ENCODE peak calls at places on chromosome 16, in five cellular contexts. One of them, this sample, is unnamed.

GRCh38 chr16:75460441-75460840 is 4.0 kb downstream of the TMEM170A start:
- DNase-seq in GM12878: no peak
- DNase-seq in A549: no peak
- DNase-seq in SK-N-SH: no peak
- DNase-seq in K562: no peak
- DNase-seq in this sample: no peak

GRCh38 chr16:47574091-47575054 is 113.2 kb downstream of the PHKB start:
- DNase-seq in GM12878: peak; percentile 39
- DNase-seq in A549: no peak
- DNase-seq in SK-N-SH: no peak
- DNase-seq in K562: no peak
- DNase-seq in this sample: peak; percentile 49

GRCh38 chr16:17277981-17278381 is 192.8 kb downstream of the XYLT1 start:
- DNase-seq in GM12878: no peak
- DNase-seq in A549: peak; percentile 22
- DNase-seq in SK-N-SH: no peak
- DNase-seq in K562: peak; percentile 22
- DNase-seq in this sample: peak; percentile 7

GRCh38 chr16:24152826-24153225 is 103.3 kb upstream of the CACNG3 start:
- DNase-seq in GM12878: no peak
- DNase-seq in A549: no peak
- DNase-seq in SK-N-SH: no peak
- DNase-seq in K562: no peak
- DNase-seq in this sample: no peak

GRCh38 chr16:30063893-30064745 is 1.4 kb upstream of the ALDOA start:
- DNase-seq in GM12878: peak; percentile 53
- DNase-seq in A549: peak; percentile 79
- DNase-seq in SK-N-SH: peak; percentile 76
- DNase-seq in K562: peak; percentile 81
- DNase-seq in this sample: peak; percentile 37

GRCh38 chr16:77322757-77323156 is 112.1 kb downstream of the ADAMTS18 start:
- DNase-seq in GM12878: no peak
- DNase-seq in A549: no peak
- DNase-seq in SK-N-SH: no peak
- DNase-seq in K562: no peak
- DNase-seq in this sample: no peak

GRCh38 chr16:24514096-24514495 is 25.3 kb upstream of the RBBP6 start:
- DNase-seq in GM12878: no peak
- DNase-seq in A549: no peak
- DNase-seq in SK-N-SH: no peak
- DNase-seq in K562: no peak
- DNase-seq in this sample: no peak

GRCh38 chr16:52603015-52603414 is 56.1 kb upstream of the TOX3 start:
- DNase-seq in GM12878: no peak
- DNase-seq in A549: no peak
- DNase-seq in SK-N-SH: no peak
- DNase-seq in K562: no peak
- DNase-seq in this sample: no peak

GRCh38 chr16:3459401-3460090 is 16.1 kb downstream of the NAA60 start:
- DNase-seq in GM12878: no peak
- DNase-seq in A549: no peak
- DNase-seq in SK-N-SH: no peak
- DNase-seq in K562: peak; percentile 72
- DNase-seq in this sample: peak; percentile 29

GRCh38 chr16:566475-567361 is at the start of gene NHLRC4:
- DNase-seq in GM12878: no peak
- DNase-seq in A549: no peak
- DNase-seq in SK-N-SH: peak; percentile 80
- DNase-seq in K562: peak; percentile 93
- DNase-seq in this sample: peak; percentile 54

GRCh38 chr16:83400234-83400633 is 407.5 kb upstream of the HSBP1 start:
- DNase-seq in GM12878: no peak
- DNase-seq in A549: no peak
- DNase-seq in SK-N-SH: no peak
- DNase-seq in K562: no peak
- DNase-seq in this sample: no peak

GRCh38 chr16:82368041-82368440 is 198.0 kb upstream of the MPHOSPH6 start:
- DNase-seq in GM12878: no peak
- DNase-seq in A549: peak; percentile 32
- DNase-seq in SK-N-SH: peak; percentile 61
- DNase-seq in K562: peak; percentile 25
- DNase-seq in this sample: peak; percentile 32

GRCh38 chr16:60929-61878 is 7.6 kb downstream of the SNRNP25 start:
- DNase-seq in GM12878: no peak
- DNase-seq in A549: no peak
- DNase-seq in SK-N-SH: no peak
- DNase-seq in K562: no peak
- DNase-seq in this sample: no peak

GRCh38 chr16:11004351-11004750 is 60.0 kb downstream of the CLEC16A start:
- DNase-seq in GM12878: no peak
- DNase-seq in A549: no peak
- DNase-seq in SK-N-SH: no peak
- DNase-seq in K562: no peak
- DNase-seq in this sample: peak; percentile 51

GRCh38 chr16:12225816-12226480 is 249.4 kb downstream of the SNX29 start:
- DNase-seq in GM12878: no peak
- DNase-seq in A549: no peak
- DNase-seq in SK-N-SH: no peak
- DNase-seq in K562: no peak
- DNase-seq in this sample: peak; percentile 53

GRCh38 chr16:85227262-85227923 is 115.1 kb upstream of the CIBAR2 start:
- DNase-seq in GM12878: peak; percentile 98
- DNase-seq in A549: no peak
- DNase-seq in SK-N-SH: no peak
- DNase-seq in K562: no peak
- DNase-seq in this sample: no peak

GRCh38 chr16:35391328-35391727 is 1931.9 kb downstream of the TP53TG3F start:
- DNase-seq in GM12878: no peak
- DNase-seq in A549: peak; percentile 40
- DNase-seq in SK-N-SH: peak; percentile 33
- DNase-seq in K562: peak; percentile 64
- DNase-seq in this sample: peak; percentile 23

GRCh38 chr16:671353-672131 is 3.6 kb downstream of the RHOT2 start:
- DNase-seq in GM12878: no peak
- DNase-seq in A549: no peak
- DNase-seq in SK-N-SH: no peak
- DNase-seq in K562: no peak
- DNase-seq in this sample: no peak

GRCh38 chr16:22322741-22323140 is 25.5 kb downstream of the POLR3E start:
- DNase-seq in GM12878: no peak
- DNase-seq in A549: no peak
- DNase-seq in SK-N-SH: no peak
- DNase-seq in K562: no peak
- DNase-seq in this sample: no peak

GRCh38 chr16:10765772-10766171 is 22.1 kb downstream of the NUBP1 start:
- DNase-seq in GM12878: peak; percentile 33
- DNase-seq in A549: no peak
- DNase-seq in SK-N-SH: no peak
- DNase-seq in K562: no peak
- DNase-seq in this sample: no peak

GRCh38 chr16:84021488-84021887 is 21.1 kb downstream of the SLC38A8 start:
- DNase-seq in GM12878: no peak
- DNase-seq in A549: no peak
- DNase-seq in SK-N-SH: no peak
- DNase-seq in K562: no peak
- DNase-seq in this sample: no peak

GRCh38 chr16:65377131-65377649 is 255.3 kb upstream of the CDH11 start:
- DNase-seq in GM12878: no peak
- DNase-seq in A549: no peak
- DNase-seq in SK-N-SH: no peak
- DNase-seq in K562: no peak
- DNase-seq in this sample: no peak

GRCh38 chr16:1492923-1493745 is at the start of gene TELO2:
- DNase-seq in GM12878: no peak
- DNase-seq in A549: peak; percentile 87
- DNase-seq in SK-N-SH: peak; percentile 100
- DNase-seq in K562: peak; percentile 87
- DNase-seq in this sample: peak; percentile 70

GRCh38 chr16:87657621-87658192 is 55.4 kb downstream of the JPH3 start:
- DNase-seq in GM12878: no peak
- DNase-seq in A549: peak; percentile 59
- DNase-seq in SK-N-SH: no peak
- DNase-seq in K562: peak; percentile 62
- DNase-seq in this sample: no peak
- TF ChIP-seq RCOR1 in GM12878: no peak
- TF ChIP-seq RCOR1 in A549: no peak
- TF ChIP-seq RCOR1 in SK-N-SH: no peak
- TF ChIP-seq RCOR1 in K562: no peak
- TF ChIP-seq RCOR1 in this sample: no peak

DNA sequence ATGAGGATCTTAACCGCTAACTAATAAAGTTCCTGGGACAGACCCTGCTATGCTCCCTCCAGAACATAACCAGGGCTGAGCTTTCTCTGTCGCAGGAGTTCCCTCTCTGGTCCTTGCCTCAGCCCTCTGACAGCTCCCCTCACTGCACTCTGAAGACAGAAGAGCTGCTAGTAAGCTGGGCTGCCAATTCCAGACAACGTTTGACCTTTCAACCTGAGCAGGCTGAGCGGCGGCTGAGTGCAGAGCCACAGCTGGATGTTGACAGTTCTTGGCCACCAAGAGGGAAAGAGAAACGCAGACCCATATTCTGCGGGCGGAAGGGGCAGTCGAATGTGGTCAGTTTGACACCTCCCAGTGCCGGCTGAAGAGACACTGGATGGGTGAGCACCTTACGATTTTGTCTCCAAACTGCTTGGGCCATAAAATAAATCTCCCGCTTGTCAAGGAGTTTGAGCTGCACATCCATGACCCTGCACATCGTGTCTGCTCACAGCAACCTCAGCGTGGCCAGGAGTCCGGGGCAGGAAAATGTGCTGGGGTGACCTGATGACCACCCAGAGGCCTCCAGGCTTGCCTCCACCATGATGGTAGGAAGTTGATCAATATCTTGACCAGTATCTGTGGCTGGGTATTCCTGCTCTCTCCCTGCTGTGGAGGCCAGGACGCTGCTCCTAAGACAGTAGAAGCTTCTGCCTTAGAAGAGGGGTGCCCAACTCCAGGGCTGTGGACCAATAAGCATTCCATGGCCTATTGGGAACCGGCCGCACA is 209.2 kb downstream of the PARN start:
- DNase-seq in GM12878: no peak
- DNase-seq in A549: no peak
- DNase-seq in SK-N-SH: no peak
- DNase-seq in K562: peak; percentile 33
- DNase-seq in this sample: no peak
- TF ChIP-seq RCOR1 in GM12878: no peak
- TF ChIP-seq RCOR1 in A549: no peak
- TF ChIP-seq RCOR1 in SK-N-SH: no peak
- TF ChIP-seq RCOR1 in K562: no peak
- TF ChIP-seq RCOR1 in this sample: no peak

GRCh38 chr16:89921699-89922476 is 1.3 kb upstream of the TUBB3 start:
- DNase-seq in GM12878: no peak
- DNase-seq in A549: peak; percentile 90
- DNase-seq in SK-N-SH: peak; percentile 84
- DNase-seq in K562: peak; percentile 93
- DNase-seq in this sample: peak; percentile 94
- TF ChIP-seq RCOR1 in GM12878: no peak
- TF ChIP-seq RCOR1 in A549: no peak
- TF ChIP-seq RCOR1 in SK-N-SH: no peak
- TF ChIP-seq RCOR1 in K562: no peak
- TF ChIP-seq RCOR1 in this sample: no peak

DNA sequence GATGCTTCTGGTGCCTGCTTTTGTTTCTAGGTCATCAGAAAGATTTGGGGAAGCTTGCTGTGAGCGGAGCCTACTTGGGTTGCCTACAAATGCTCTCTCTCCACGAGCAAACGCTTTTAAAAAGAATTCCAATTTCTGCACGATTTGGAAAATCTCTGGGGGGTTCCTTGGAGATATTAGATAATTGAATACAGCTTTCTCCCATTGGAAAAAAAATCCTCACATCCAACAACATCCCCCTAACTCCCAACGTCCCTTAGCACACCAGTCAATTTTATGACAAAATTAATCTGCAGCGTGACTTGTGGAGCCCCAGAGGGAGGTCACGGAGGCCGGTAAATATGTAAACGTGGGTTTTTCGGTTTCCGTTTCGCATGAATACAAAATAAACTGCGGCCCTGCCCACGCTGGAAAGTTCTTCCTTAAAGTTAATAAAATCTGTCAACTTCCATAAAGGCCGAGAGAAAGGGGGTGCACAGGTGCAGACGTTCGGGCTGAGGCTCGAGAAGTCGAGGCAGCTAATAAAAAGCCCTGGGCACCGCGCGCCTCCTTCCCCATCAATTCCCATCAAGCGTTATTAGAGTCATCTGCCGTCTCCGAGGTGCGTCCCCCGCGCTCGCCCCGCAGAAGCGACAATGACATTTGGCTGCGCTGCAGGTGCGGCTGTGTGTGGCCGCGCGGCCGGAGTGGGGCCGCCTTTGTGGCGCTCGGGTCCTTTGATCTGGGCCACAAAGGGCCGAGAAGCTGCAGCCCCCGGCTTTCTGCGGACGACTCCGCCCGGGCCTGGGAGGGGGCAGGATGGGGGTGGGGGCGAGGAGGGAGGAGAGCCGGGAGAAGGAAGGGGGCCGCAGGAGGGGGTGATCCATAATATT is 37.6 kb downstream of the SALL1 start:
- DNase-seq in GM12878: no peak
- DNase-seq in A549: no peak
- DNase-seq in SK-N-SH: no peak
- DNase-seq in K562: no peak
- DNase-seq in this sample: no peak
- TF ChIP-seq RCOR1 in GM12878: no peak
- TF ChIP-seq RCOR1 in A549: no peak
- TF ChIP-seq RCOR1 in SK-N-SH: no peak
- TF ChIP-seq RCOR1 in K562: no peak
- TF ChIP-seq RCOR1 in this sample: no peak

DNA sequence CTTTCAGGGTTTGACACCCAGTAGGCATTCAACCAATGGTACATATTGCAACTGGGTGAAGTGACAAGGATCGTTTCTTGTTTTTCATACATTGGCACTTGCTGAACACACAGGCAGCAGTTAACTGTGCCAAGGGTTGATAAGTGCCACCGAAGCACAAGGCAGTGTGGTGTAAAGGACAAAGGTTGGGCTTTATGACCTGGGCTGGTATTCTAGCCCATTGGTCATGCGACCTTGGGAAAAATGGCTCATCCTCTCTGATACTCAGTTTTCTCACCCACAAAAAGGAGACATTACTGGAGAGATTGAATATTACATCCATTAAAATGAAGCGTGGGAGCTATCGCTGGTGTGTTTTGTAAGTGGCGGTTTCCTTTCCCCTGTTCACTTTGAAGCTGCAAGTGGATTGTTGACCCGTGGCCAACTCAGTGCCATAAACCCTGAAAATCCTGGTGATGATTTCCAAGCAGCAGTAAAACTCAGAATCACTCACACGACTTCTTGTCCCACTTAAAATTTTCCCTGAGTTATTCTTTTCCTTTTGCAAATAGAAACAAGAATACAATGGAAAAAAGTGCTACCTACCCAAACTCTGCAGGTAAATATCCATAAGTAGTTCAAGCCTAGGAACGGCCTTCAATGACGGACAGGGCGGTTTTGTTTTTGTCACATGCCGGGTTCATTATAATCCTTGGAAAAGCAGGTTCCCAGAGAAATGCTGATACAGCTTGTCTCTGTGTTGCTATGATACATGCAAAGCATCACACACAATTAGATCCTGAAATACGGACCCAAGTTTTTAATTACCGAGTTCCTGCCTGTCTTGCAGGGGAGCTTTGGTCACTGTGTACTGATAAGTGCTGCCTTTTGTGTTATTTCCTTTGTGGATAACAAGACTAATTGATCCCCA is 217.1 kb downstream of the HAPSTR1 start:
- DNase-seq in GM12878: no peak
- DNase-seq in A549: no peak
- DNase-seq in SK-N-SH: no peak
- DNase-seq in K562: no peak
- DNase-seq in this sample: no peak
- TF ChIP-seq RCOR1 in GM12878: no peak
- TF ChIP-seq RCOR1 in A549: no peak
- TF ChIP-seq RCOR1 in SK-N-SH: no peak
- TF ChIP-seq RCOR1 in K562: no peak
- TF ChIP-seq RCOR1 in this sample: no peak